ENCODE peak calls at places on chromosomes 12 and 14, in six cellular contexts. X, K, H, D, P and I are unnamed samples.

GRCh38 chr14:34023824-34024767 is 73.2 kb upstream of the EGLN3 start:
- DNase-seq in X (no peak), K (no peak), H (no peak), D (no peak), P (no peak), I (no peak)

GRCh38 chr12:2555487-2556082 is 239.2 kb upstream of the FKBP4 start:
- DNase-seq in X (no peak), K (no peak), H (no peak), D (no peak), P (peak), I (no peak)

GRCh38 chr12:68423175-68423574 is 91.0 kb upstream of the MDM1 start:
- DNase-seq in X (no peak), K (no peak), H (no peak), D (no peak), P (no peak), I (no peak)

GRCh38 chr12:106757623-106758348 is 16.7 kb upstream of the RIC8B start:
- DNase-seq in X (peak), K (no peak), H (no peak), D (no peak), P (no peak), I (no peak)

GRCh38 chr14:49975799-49976198 is 82.9 kb downstream of the ARF6 start:
- DNase-seq in X (no peak), K (no peak), H (no peak), D (no peak), P (no peak), I (no peak)

GRCh38 chr14:103220982-103221641 is 97.9 kb downstream of the TNFAIP2 start:
- DNase-seq in X (no peak), K (no peak), H (no peak), D (no peak), P (no peak), I (no peak)

GRCh38 chr12:68755536-68756243 is 9.7 kb downstream of the SLC35E3 start:
- DNase-seq in X (no peak), K (no peak), H (no peak), D (no peak), P (no peak), I (no peak)

GRCh38 chr12:52789637-52790426 is 6.1 kb downstream of the KRT3 start:
- DNase-seq in X (no peak), K (no peak), H (peak), D (peak), P (peak), I (no peak)

GRCh38 chr14:62179367-62180018 is 417.3 kb downstream of the SNAPC1 start:
- DNase-seq in X (no peak), K (peak), H (peak), D (peak), P (peak), I (peak)

GRCh38 chr14:54225457-54225856 is 171.3 kb upstream of the CDKN3 start:
- DNase-seq in X (no peak), K (no peak), H (no peak), D (peak), P (no peak), I (no peak)

GRCh38 chr14:100105357-100106169 is 40.3 kb downstream of the EVL start:
- DNase-seq in X (no peak), K (no peak), H (no peak), D (no peak), P (no peak), I (no peak)

GRCh38 chr12:77005699-77006098 is 59.7 kb downstream of the E2F7 start:
- DNase-seq in X (no peak), K (no peak), H (no peak), D (no peak), P (no peak), I (no peak)

GRCh38 chr14:75537071-75537470 is 14.8 kb downstream of the BATF start:
- DNase-seq in X (no peak), K (no peak), H (no peak), D (no peak), P (no peak), I (no peak)

GRCh38 chr14:61385002-61385685 is 63.8 kb downstream of the PRKCH start:
- DNase-seq in X (no peak), K (no peak), H (no peak), D (no peak), P (no peak), I (no peak)

GRCh38 chr12:4862809-4863208 is 46.9 kb upstream of the KCNA1 start:
- DNase-seq in X (no peak), K (no peak), H (no peak), D (no peak), P (no peak), I (no peak)

GRCh38 chr12:111293266-111294009 is 75.5 kb downstream of the PHETA1 start:
- DNase-seq in X (no peak), K (no peak), H (no peak), D (no peak), P (no peak), I (no peak)

GRCh38 chr12:111296906-111297463 is 71.9 kb downstream of the PHETA1 start:
- DNase-seq in X (no peak), K (no peak), H (no peak), D (no peak), P (no peak), I (no peak)

GRCh38 chr12:111297703-111298426 is 71.0 kb downstream of the PHETA1 start:
- DNase-seq in X (no peak), K (no peak), H (peak), D (no peak), P (peak), I (no peak)

GRCh38 chr12:111298583-111299436 is 70.1 kb downstream of the PHETA1 start:
- DNase-seq in X (no peak), K (peak), H (peak), D (peak), P (peak), I (peak)

DNA sequence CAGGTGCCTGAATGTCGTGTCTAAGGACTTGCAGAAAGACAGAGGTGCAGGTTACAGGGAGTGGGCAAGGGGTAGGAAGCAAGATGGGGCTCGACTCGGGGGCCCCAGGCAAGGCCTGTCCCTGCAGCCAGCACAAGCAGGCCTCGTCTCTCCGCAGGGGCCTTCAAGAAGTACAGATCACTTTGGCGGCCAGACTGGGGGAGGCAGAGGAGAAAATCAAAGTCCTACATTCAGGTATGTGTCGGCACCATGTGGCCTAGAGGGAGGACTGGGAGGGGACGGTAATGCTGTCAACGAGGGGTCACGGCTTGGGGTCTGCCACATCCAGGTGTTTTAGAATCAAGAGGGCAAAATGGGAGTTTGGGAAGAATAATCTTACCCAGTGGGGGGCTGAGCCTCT is 73.7 kb downstream of the PHETA1 start:
- DNase-seq in X (no peak), K (no peak), H (no peak), D (no peak), P (peak), I (no peak)
- TF ChIP-seq CTCF in X (no peak), K (no peak), H (no peak), D (no peak), P (no peak), I (no peak)

DNA sequence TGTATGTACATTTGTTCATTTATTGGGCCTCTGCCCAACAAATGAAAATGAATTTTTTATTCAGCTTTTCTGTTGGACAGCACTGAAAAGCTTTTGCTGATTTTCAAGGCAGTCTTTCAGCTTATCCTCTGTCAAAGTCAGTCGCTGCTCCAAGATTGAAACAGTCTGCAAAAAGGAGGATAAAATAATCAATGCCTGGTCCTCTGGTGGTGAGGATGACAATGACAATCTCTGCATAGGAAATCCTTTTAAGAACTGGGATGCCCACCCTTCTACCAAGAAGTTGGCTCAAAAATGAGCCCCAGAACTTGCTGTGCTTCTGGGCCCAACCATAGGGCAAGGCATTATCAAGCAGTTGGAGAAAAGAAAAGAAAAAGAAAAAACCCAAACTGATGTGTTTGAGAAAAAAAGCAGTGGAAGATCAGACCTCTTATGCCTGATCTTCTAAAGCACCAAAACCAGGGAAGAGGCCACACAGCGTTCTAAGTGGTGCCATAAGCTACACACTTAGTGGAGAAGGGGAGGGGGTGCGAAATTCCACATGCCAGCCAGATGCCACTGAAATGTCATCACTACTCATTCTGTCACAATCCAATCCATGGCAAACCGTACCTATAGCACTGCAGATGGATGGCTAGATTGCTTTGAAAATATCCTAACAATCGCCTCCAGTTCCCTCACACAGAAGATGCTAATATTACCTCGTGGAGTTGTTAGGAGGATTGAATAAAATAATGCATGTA is 69.0 kb upstream of the DUSP6 start:
- DNase-seq in X (no peak), K (no peak), H (no peak), D (no peak), P (peak), I (no peak)
- TF ChIP-seq CTCF in X (peak), K (peak), H (peak), D (no peak), P (peak), I (no peak)

GRCh38 chr12:27123642-27124041 is 41.3 kb upstream of the C12orf71 start:
- DNase-seq in X (no peak), K (no peak), H (no peak), D (no peak), P (no peak), I (no peak)
- TF ChIP-seq CTCF in X (no peak), K (no peak), H (no peak), D (no peak), P (peak), I (no peak)

GRCh38 chr12:94721173-94721572 is 70.8 kb upstream of the TMCC3 start:
- DNase-seq in X (no peak), K (no peak), H (no peak), D (no peak), P (no peak), I (no peak)
- TF ChIP-seq CTCF in X (no peak), K (no peak), H (no peak), D (no peak), P (no peak), I (no peak)

DNA sequence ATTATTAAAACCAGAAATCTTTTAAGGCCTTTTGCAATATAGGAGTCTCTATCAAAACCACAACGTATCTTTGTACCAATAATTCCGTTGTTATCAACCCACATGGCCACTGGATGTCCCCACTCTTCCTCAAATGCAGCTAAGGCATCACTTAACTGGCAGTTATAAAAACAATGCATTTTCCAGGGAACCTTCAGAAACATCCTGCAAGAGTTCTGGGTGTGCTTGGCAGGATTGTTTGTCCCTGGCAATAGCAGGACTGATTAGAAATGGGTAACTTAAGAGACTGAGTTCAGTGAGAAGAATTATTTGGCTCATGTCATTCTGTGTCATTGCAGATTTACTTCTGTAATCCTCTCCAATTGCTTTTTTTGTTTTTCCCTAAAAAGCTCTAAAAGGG is 112.0 kb downstream of the SLC15A5 start:
- DNase-seq in X (peak), K (peak), H (peak), D (peak), P (peak), I (peak)
- TF ChIP-seq CTCF in X (peak), K (peak), H (peak), D (no peak), P (peak), I (peak)

DNA sequence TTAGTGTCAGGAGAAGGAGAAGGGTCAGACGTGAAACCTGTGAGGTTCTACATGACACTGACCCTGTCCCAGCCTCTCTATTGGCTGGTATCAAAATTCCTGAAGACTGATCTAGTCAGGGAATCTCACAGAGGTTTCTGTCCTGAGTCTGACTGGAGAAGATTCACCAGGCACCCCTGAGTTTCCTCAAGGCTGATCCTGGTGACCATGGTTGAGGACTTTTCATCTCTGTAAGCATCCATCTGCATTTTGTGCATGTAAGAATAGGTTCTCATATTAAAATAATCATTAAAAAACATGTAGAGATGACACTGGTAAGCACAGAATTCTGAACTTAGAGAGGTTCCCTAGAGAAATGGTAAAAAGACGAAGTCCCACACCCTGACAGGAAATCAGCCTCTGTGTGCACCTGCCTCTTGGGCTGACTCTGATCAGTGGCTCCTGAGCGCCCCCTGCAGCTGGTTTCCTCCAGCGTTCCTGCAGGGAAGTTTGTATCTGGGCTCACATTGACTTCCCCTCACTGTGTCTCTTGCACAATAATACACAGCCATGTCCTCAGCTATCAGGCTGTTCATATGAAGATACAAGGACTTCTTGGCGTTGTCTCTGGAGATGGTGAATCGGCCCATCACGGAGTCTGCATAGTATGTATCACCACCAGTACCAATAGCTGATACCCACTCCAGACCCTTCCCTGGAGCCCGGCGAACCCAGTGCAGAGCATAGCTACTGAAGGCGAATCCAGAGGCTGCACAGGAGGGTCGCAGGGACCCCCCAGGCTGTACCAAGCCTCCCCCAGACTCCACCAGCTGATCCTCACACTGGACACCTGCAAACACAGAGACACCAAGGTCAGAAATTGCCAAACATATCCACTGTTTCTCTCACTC is 991.9 kb downstream of the TMEM121 start:
- DNase-seq in X (no peak), K (no peak), H (no peak), D (peak), P (no peak), I (no peak)
- TF ChIP-seq CTCF in X (no peak), K (no peak), H (no peak), D (no peak), P (no peak), I (no peak)

DNA sequence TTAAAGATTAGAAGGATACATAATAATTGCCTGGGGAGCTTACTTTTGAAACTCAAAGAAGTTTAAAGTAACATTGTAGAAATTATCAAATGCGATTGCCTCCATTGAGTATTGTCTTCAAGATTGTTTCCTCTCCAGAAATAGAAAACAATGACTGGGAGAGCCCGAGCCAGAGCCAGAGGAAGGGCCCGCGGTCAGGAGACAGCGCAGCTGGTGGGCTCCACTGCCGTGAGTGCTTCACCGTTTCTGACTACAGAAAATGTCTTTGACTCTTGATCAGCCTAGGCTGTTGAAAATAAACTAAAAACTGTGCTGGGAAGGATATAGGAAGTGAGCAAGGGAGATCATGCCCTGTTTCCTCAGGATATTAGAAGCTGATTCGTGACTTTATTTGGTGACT is 4.8 kb downstream of the PIWIL1 start:
- DNase-seq in X (no peak), K (no peak), H (no peak), D (no peak), P (no peak), I (no peak)
- TF ChIP-seq CTCF in X (no peak), K (no peak), H (no peak), D (no peak), P (no peak), I (no peak)

DNA sequence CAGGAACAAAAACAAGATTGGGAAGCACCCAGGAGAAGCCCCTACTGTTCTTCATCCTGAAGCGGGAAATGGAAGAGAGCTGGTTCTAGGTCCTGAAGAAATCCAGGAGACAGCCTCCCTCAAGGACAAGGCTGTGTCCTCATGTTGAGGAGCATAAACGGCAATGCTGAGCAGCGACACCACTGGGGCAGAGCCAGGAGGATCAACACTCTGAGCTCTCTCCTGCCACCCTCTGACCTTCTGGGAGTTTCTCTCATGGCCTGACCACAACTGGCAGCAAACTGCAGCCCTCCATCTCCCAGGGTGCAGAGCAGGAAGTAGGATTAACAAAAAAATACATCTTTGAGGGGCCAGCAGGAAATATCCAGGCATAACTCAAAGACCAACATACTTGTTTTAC is 1292.2 kb upstream of the TMEM132C start:
- DNase-seq in X (no peak), K (no peak), H (no peak), D (no peak), P (peak), I (no peak)
- TF ChIP-seq CTCF in X (no peak), K (no peak), H (no peak), D (no peak), P (peak), I (no peak)

GRCh38 chr14:56491299-56492285 is 88.0 kb upstream of the TMEM260 start:
- DNase-seq in X (no peak), K (peak), H (peak), D (no peak), P (peak), I (peak)

GRCh38 chr14:56490379-56490778 is 89.2 kb upstream of the TMEM260 start:
- DNase-seq in X (no peak), K (peak), H (no peak), D (no peak), P (no peak), I (peak)

GRCh38 chr14:56487761-56488160 is 91.8 kb upstream of the TMEM260 start:
- DNase-seq in X (no peak), K (no peak), H (no peak), D (no peak), P (no peak), I (no peak)

GRCh38 chr14:56488306-56488705 is 91.3 kb upstream of the TMEM260 start:
- DNase-seq in X (no peak), K (no peak), H (no peak), D (no peak), P (no peak), I (no peak)

DNA sequence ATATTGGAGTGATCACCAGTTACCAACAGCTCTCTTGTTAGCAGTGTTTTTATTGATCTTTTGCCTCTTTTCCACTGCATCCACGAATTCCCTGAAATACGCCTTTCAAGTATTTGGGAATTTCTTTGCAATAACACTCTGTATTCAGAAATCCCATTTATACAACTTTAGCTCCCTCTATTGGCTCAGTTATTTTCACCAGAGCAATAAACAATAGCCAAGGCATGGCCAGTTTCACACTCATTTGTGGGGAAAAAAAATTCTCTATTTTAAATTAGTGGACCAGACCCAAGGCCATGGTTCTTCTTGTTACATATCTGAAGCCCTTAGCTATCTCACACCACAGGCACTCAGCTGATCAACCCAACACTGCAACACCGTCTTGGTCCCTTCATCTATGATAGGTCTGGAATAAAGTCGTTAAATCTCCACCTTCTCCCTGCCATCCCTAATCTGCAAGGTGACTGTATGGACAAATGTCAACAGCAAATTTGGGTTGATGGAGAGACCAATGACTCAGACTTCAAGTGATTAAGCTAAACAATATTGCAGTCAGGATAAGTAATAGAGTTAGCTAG is 92.4 kb upstream of the TMEM260 start:
- DNase-seq in X (no peak), K (peak), H (no peak), D (no peak), P (no peak), I (peak)
- TF ChIP-seq CTCF in X (peak), K (peak), H (peak), D (no peak), P (peak), I (peak)

GRCh38 chr14:64293976-64294671 is at the start of gene ESR2:
- DNase-seq in X (no peak), K (peak), H (peak), D (peak), P (peak), I (no peak)
- TF ChIP-seq CTCF in X (no peak), K (peak), H (no peak), D (no peak), P (peak), I (peak)